ENCODE peak calls at places on chromosomes 2 and 18, in five cellular contexts. C is GM12892, N is H1, F is K562, A is HepG2. P is an unnamed sample.

GRCh38 chr2:56102866-56103265 is 80.9 kb upstream of the CCDC85A start:
- DNase-seq in C (no peak), N (no peak), F (no peak), A (no peak), P (no peak)

GRCh38 chr2:227848586-227848985 is 22.8 kb upstream of the DAW1 start:
- DNase-seq in C (no peak), N (no peak), F (no peak), A (no peak), P (peak)

GRCh38 chr2:239465017-239466001 is 64.5 kb upstream of the HDAC4 start:
- DNase-seq in C (no peak), N (no peak), F (no peak), A (no peak), P (no peak)

GRCh38 chr2:126635281-126635680 is 20.7 kb upstream of the GYPC start:
- DNase-seq in C (no peak), N (no peak), F (no peak), A (no peak), P (no peak)

GRCh38 chr18:8938817-8939216 is 163.7 kb upstream of the NDUFV2 start:
- DNase-seq in C (no peak), N (no peak), F (no peak), A (no peak), P (no peak)

GRCh38 chr2:43233218-43234212 is 7.1 kb upstream of the ZFP36L2 start:
- DNase-seq in C (no peak), N (no peak), F (no peak), A (no peak), P (no peak)

GRCh38 chr2:113218283-113219091 is 44.7 kb downstream of the PSD4 start:
- DNase-seq in C (no peak), N (no peak), F (no peak), A (peak), P (no peak)

GRCh38 chr18:58937204-58937603 is 72.5 kb downstream of the ZNF532 start:
- DNase-seq in C (no peak), N (no peak), F (no peak), A (no peak), P (no peak)

GRCh38 chr2:67462741-67463496 is 65.8 kb downstream of the ETAA1 start:
- DNase-seq in C (no peak), N (no peak), F (no peak), A (no peak), P (no peak)

GRCh38 chr2:217553689-217554088 is 449.1 kb downstream of the TNS1 start:
- DNase-seq in C (no peak), N (no peak), F (no peak), A (no peak), P (no peak)

GRCh38 chr2:157261199-157261782 is 3.8 kb downstream of the GALNT5 start:
- DNase-seq in C (no peak), N (no peak), F (peak), A (no peak), P (no peak)

GRCh38 chr2:230160112-230160660 is 59.6 kb downstream of the SP110 start:
- DNase-seq in C (peak), N (peak), F (peak), A (peak), P (peak)

GRCh38 chr2:136765256-136765735 is at the start of gene THSD7B:
- DNase-seq in C (peak), N (no peak), F (no peak), A (no peak), P (peak)

GRCh38 chr2:168037772-168038171 is 209.6 kb downstream of the STK39 start:
- DNase-seq in C (no peak), N (no peak), F (no peak), A (no peak), P (no peak)

GRCh38 chr18:38948436-38948835 is 1382.8 kb upstream of the CELF4 start:
- DNase-seq in C (no peak), N (no peak), F (no peak), A (no peak), P (no peak)

GRCh38 chr2:143398701-143399260 is 269.6 kb downstream of the ARHGAP15 start:
- DNase-seq in C (no peak), N (no peak), F (no peak), A (no peak), P (no peak)

GRCh38 chr2:33210626-33211025 is 263.9 kb downstream of the LTBP1 start:
- DNase-seq in C (no peak), N (no peak), F (no peak), A (no peak), P (no peak)

GRCh38 chr18:3931542-3932112 is 481.7 kb downstream of the TGIF1 start:
- DNase-seq in C (no peak), N (no peak), F (no peak), A (no peak), P (no peak)

GRCh38 chr2:133139847-133140533 is 428.3 kb downstream of the NCKAP5 start:
- DNase-seq in C (no peak), N (no peak), F (no peak), A (no peak), P (no peak)

GRCh38 chr2:235573331-235574221 is 79.7 kb downstream of the AGAP1 start:
- DNase-seq in C (no peak), N (no peak), F (no peak), A (no peak), P (no peak)

GRCh38 chr2:173221937-173222594 is 132.6 kb upstream of the CDCA7 start:
- DNase-seq in C (no peak), N (no peak), F (no peak), A (no peak), P (no peak)

GRCh38 chr2:166156985-166157490 is 29.2 kb upstream of the SCN1A start:
- DNase-seq in C (no peak), N (no peak), F (no peak), A (peak), P (no peak)

GRCh38 chr2:235330775-235331438 is 162.9 kb upstream of the AGAP1 start:
- DNase-seq in C (no peak), N (no peak), F (no peak), A (no peak), P (no peak)

GRCh38 chr2:174603280-174603679 is 5.7 kb upstream of the WIPF1 start:
- DNase-seq in C (no peak), N (no peak), F (no peak), A (peak), P (no peak)

GRCh38 chr2:18589354-18589753 is at the start of gene NT5C1B:
- DNase-seq in C (no peak), N (no peak), F (no peak), A (no peak), P (no peak)

GRCh38 chr18:55419132-55419938 is 168.7 kb downstream of the TCF4 start:
- DNase-seq in C (no peak), N (no peak), F (no peak), A (no peak), P (no peak)

GRCh38 chr2:101328474-101329007 is 20.0 kb upstream of the RNF149 start:
- DNase-seq in C (no peak), N (no peak), F (no peak), A (no peak), P (no peak)

GRCh38 chr18:67433971-67434370 is 82.5 kb downstream of the DSEL start:
- DNase-seq in C (no peak), N (no peak), F (no peak), A (peak), P (no peak)

GRCh38 chr2:217340899-217341298 is 481.0 kb upstream of the TNP1 start:
- DNase-seq in C (no peak), N (no peak), F (no peak), A (no peak), P (no peak)

GRCh38 chr18:79512461-79513380 is 117.0 kb downstream of the NFATC1 start:
- DNase-seq in C (no peak), N (no peak), F (no peak), A (no peak), P (no peak)

GRCh38 chr2:105950521-105951389 is 206.0 kb downstream of the NCK2 start:
- DNase-seq in C (no peak), N (peak), F (no peak), A (no peak), P (no peak)

GRCh38 chr2:109188485-109188868 is 59.5 kb downstream of the SH3RF3 start:
- DNase-seq in C (no peak), N (no peak), F (no peak), A (no peak), P (no peak)

GRCh38 chr2:71070294-71071025 is 2.0 kb downstream of the NAGK start:
- DNase-seq in C (no peak), N (no peak), F (no peak), A (peak), P (no peak)

DNA sequence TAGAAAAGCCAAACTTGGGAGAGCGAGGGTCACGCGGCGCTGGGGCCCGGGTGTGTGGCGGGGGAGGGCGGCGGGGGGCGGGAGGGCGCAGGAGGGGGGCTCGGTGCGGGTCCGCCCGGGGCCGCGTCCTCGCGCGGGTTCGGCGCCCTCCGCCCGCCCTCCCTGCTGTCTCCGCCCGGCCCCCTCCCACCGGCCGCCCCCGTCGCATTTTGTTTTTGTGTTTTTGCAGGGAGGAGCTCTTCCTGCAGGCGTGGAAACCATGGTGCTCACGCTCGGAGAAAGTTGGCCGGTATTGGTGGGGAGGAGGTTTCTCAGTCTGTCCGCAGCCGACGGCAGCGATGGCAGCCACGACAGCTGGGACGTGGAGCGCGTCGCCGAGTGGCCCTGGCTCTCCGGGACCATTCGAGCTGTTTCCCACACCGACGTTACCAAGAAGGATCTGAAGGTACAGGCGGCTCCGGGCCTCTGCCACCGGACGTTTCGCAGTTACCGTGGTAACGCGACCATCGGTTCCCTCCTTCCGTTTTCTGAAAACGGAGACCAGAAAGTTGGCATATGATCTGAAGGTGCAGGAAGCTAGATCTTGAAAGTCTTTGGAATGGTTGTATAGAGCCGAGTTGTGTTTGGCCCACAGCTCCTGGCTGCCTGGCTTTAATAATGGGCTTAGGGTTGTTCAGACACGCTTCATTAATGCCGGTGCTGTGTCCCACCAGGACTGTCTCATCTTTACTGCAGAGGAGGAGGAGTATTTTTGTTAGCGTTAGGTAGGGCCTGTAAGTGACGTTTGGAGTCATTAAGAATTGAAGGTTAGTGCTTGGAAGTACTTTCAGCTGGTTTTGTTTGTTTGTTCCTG is 844 bp downstream of the KDM3A start:
- DNase-seq in C (peak), N (no peak), F (peak), A (peak), P (peak)
- TF ChIP-seq POLR2A in C (peak), N (no peak), F (no peak), A (no peak), P (no peak)

GRCh38 chr2:208466133-208466919 is 59.7 kb downstream of the PTH2R start:
- DNase-seq in C (no peak), N (peak), F (peak), A (peak), P (peak)
- TF ChIP-seq TAF1 in C (no peak), N (no peak), F (no peak), A (no peak), P (no peak)

DNA sequence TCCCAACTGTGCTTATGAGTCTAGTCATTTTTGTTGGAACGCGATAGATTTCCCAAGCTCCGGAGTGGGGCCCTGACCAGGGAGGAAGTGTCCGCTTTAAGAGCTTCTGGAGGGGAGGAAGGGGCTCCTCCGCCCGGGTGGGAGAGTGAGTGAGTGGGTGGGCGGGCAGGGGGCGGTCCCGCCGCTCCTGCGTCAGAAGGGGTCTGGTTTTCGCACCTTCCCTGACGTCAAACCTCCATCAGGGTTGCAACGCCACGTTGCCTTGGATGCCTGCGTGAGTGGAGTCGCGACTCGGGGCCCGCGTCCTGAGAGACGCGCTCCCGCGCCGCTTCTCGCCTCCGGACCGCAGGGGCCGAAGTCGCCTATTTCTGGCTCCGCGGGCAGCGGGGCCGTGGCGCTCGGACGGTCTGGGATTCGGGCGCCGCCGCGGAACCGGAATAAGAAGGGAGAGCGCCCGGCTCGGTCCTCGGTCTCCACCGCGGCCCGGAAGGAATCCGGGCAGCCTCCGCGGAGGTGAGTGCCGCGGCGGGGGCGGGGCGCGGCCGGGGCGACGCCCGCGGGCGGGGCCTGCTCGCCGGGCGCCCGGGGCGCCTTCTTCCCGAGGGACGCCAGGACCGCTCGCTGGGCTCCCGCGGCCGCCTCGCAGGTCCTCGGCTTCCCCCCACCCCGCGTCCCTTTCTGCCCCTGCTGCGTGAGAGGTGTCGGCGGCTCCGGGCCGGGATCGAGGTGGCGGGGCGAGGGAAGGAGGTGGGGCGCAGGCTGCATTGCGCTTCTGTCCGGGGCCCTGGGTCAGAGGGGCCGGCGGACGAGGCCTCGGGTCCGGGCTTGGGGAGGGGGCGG is at the start of gene ZDBF2:
- DNase-seq in C (peak), N (no peak), F (peak), A (no peak), P (peak)
- TF ChIP-seq POLR2A in C (peak), N (no peak), F (no peak), A (no peak), P (no peak)

GRCh38 chr2:152740743-152741328 is 22.4 kb downstream of the ARL6IP6 start:
- DNase-seq in C (no peak), N (no peak), F (peak), A (peak), P (no peak)
- TF ChIP-seq TAF1 in C (no peak), N (no peak), F (no peak), A (no peak), P (no peak)

GRCh38 chr2:117856415-117857210 is 42.1 kb downstream of the DDX18 start:
- DNase-seq in C (no peak), N (no peak), F (no peak), A (peak), P (no peak)
- TF ChIP-seq POLR2A in C (no peak), N (no peak), F (no peak), A (no peak), P (no peak)

DNA sequence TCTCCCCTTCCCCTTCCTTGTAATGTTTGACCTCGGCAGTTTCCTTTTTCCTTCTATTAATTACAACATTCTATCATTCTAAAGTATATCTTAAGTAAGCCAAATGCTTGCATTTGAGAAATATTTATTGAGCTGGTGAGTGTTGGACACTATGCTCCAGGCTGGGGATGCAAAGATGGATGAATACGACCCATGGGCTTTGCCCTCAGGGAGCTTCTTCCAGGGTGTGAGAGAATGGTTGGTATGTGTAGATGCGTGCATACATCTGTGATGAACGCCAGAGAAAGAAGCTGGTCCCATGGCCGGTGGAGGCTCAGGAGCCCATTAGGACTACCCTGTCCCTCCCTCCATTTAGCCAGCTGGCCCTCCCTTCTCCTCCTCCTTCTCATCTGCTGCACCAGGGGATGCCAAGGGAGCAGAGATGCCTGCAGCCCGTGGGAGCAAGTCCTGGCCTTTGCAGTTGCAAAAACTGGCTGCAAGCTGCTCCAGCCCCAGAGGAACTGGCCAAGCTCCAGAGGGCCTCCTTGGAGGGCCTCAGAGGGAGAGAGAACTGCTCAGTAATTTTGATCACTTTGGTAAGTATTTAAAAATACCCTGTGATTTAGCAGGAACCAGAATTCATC is 65.7 kb upstream of the FOSL2 start:
- DNase-seq in C (no peak), N (no peak), F (no peak), A (no peak), P (no peak)
- TF ChIP-seq TAF1 in C (no peak), N (no peak), F (no peak), A (no peak), P (no peak)

P was measured in GM12891.